ENCODE peak calls at places on chromosomes 16 and 17, in eight cellular contexts. One of them, this sample, is unnamed.

GRCh38 chr16:65268331-65268730 is 146.5 kb upstream of the CDH11 start:
- DNase-seq in stomach: no peak
- DNase-seq in H1: no peak
- DNase-seq in cardiac muscle cell: peak; percentile 9
- DNase-seq in heart left ventricle: no peak
- DNase-seq in gastrocnemius medialis: no peak
- DNase-seq in GM23248: no peak
- DNase-seq in brain microvascular endothelial cell: peak; percentile 73
- DNase-seq in this sample: no peak

GRCh38 chr16:55204094-55204493 is 119.9 kb upstream of the IRX6 start:
- DNase-seq in heart left ventricle: no peak
- DNase-seq in GM23248: no peak
- DNase-seq in cardiac muscle cell: no peak
- DNase-seq in brain microvascular endothelial cell: no peak
- DNase-seq in H1: no peak
- DNase-seq in gastrocnemius medialis: no peak
- DNase-seq in stomach: no peak
- DNase-seq in this sample: no peak

GRCh38 chr16:66364117-66364958 is 2.2 kb upstream of the CDH5 start:
- DNase-seq in gastrocnemius medialis: peak; percentile 46
- DNase-seq in brain microvascular endothelial cell: no peak
- DNase-seq in cardiac muscle cell: peak; percentile 85
- DNase-seq in H1: no peak
- DNase-seq in heart left ventricle: peak; percentile 76
- DNase-seq in GM23248: peak; percentile 62
- DNase-seq in stomach: no peak
- DNase-seq in this sample: peak; percentile 78

GRCh38 chr16:12573300-12573699 is 230.4 kb downstream of the CPPED1 start:
- DNase-seq in H1: no peak
- DNase-seq in stomach: no peak
- DNase-seq in brain microvascular endothelial cell: no peak
- DNase-seq in heart left ventricle: no peak
- DNase-seq in cardiac muscle cell: no peak
- DNase-seq in gastrocnemius medialis: no peak
- DNase-seq in GM23248: no peak
- DNase-seq in this sample: no peak

GRCh38 chr16:10180771-10181163 is 1.5 kb downstream of the GRIN2A start:
- DNase-seq in stomach: no peak
- DNase-seq in GM23248: peak; percentile 39
- DNase-seq in gastrocnemius medialis: no peak
- DNase-seq in brain microvascular endothelial cell: no peak
- DNase-seq in cardiac muscle cell: peak; percentile 4
- DNase-seq in H1: peak; percentile 93
- DNase-seq in heart left ventricle: peak; percentile 46
- DNase-seq in this sample: peak; percentile 89

GRCh38 chr17:8019161-8019560 is 16.7 kb downstream of the GUCY2D start:
- DNase-seq in gastrocnemius medialis: no peak
- DNase-seq in cardiac muscle cell: no peak
- DNase-seq in brain microvascular endothelial cell: no peak
- DNase-seq in heart left ventricle: no peak
- DNase-seq in H1: no peak
- DNase-seq in GM23248: no peak
- DNase-seq in stomach: no peak
- DNase-seq in this sample: peak; percentile 94

GRCh38 chr17:32487460-32488176 is 825 bp downstream of the CDK5R1 start:
- DNase-seq in GM23248: peak; percentile 43
- DNase-seq in cardiac muscle cell: peak; percentile 13
- DNase-seq in heart left ventricle: peak; percentile 34
- DNase-seq in H1: no peak
- DNase-seq in gastrocnemius medialis: no peak
- DNase-seq in brain microvascular endothelial cell: no peak
- DNase-seq in stomach: no peak
- DNase-seq in this sample: peak; percentile 40

GRCh38 chr17:81878294-81878693 is 7.2 kb upstream of the ARHGDIA start:
- DNase-seq in gastrocnemius medialis: no peak
- DNase-seq in cardiac muscle cell: no peak
- DNase-seq in GM23248: no peak
- DNase-seq in brain microvascular endothelial cell: no peak
- DNase-seq in H1: no peak
- DNase-seq in stomach: no peak
- DNase-seq in heart left ventricle: no peak
- DNase-seq in this sample: no peak

GRCh38 chr17:68567035-68567434 is 34.1 kb downstream of the FAM20A start:
- DNase-seq in gastrocnemius medialis: no peak
- DNase-seq in H1: no peak
- DNase-seq in cardiac muscle cell: no peak
- DNase-seq in GM23248: no peak
- DNase-seq in stomach: no peak
- DNase-seq in brain microvascular endothelial cell: no peak
- DNase-seq in heart left ventricle: no peak
- DNase-seq in this sample: no peak

GRCh38 chr17:74731347-74731605 is 5.8 kb upstream of the RAB37 start:
- DNase-seq in gastrocnemius medialis: no peak
- DNase-seq in cardiac muscle cell: no peak
- DNase-seq in heart left ventricle: no peak
- DNase-seq in H1: no peak
- DNase-seq in stomach: no peak
- DNase-seq in brain microvascular endothelial cell: no peak
- DNase-seq in GM23248: no peak
- DNase-seq in this sample: no peak

GRCh38 chr17:55038291-55038690 is 69.7 kb downstream of the STXBP4 start:
- DNase-seq in heart left ventricle: no peak
- DNase-seq in brain microvascular endothelial cell: no peak
- DNase-seq in cardiac muscle cell: no peak
- DNase-seq in gastrocnemius medialis: no peak
- DNase-seq in GM23248: peak; percentile 1
- DNase-seq in stomach: no peak
- DNase-seq in H1: no peak
- DNase-seq in this sample: no peak

GRCh38 chr17:43927101-43927935 is 15.0 kb downstream of the PPY start:
- DNase-seq in gastrocnemius medialis: peak; percentile 47
- DNase-seq in H1: no peak
- DNase-seq in GM23248: peak; percentile 36
- DNase-seq in cardiac muscle cell: no peak
- DNase-seq in stomach: peak; percentile 27
- DNase-seq in heart left ventricle: peak; percentile 50
- DNase-seq in brain microvascular endothelial cell: no peak
- DNase-seq in this sample: peak; percentile 63

GRCh38 chr17:43928606-43929005 is 13.7 kb downstream of the PPY start:
- DNase-seq in cardiac muscle cell: no peak
- DNase-seq in H1: no peak
- DNase-seq in GM23248: no peak
- DNase-seq in stomach: no peak
- DNase-seq in gastrocnemius medialis: no peak
- DNase-seq in brain microvascular endothelial cell: no peak
- DNase-seq in heart left ventricle: no peak
- DNase-seq in this sample: no peak

GRCh38 chr17:43920500-43921095 is 13.3 kb upstream of the MPP2 start:
- DNase-seq in stomach: no peak
- DNase-seq in brain microvascular endothelial cell: no peak
- DNase-seq in GM23248: no peak
- DNase-seq in H1: no peak
- DNase-seq in cardiac muscle cell: no peak
- DNase-seq in heart left ventricle: no peak
- DNase-seq in gastrocnemius medialis: no peak
- DNase-seq in this sample: no peak

DNA sequence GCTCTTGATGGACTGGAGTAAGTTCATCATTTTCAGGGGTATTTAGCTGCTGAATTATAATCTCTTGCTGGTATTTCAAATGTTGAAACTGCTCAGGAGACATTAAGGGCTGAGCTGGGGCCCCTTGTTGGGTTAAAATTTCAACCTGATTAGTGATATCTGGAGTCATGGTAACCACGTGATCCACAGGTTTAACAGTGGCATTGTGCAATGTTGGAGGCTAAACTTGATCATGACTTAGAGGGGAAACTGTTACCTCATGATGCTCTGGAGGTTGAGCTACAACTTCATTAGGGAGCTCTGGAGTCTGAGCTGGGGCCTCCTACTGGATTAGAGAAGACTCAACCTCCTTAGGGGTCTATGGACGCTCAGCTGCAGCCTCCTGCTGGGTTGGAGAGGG is 17.2 kb upstream of the MPP2 start:
- DNase-seq in gastrocnemius medialis: no peak
- DNase-seq in stomach: no peak
- DNase-seq in brain microvascular endothelial cell: no peak
- DNase-seq in GM23248: no peak
- DNase-seq in cardiac muscle cell: no peak
- DNase-seq in heart left ventricle: no peak
- DNase-seq in H1: no peak
- DNase-seq in this sample: no peak
- H3K27me3 ChIP-seq in gastrocnemius medialis: peaks cover 4% of the 10 kb centered on the region
- H3K27me3 ChIP-seq in stomach: peaks cover 68% of the 10 kb centered on the region
- H3K27me3 ChIP-seq in brain microvascular endothelial cell: peaks cover 21% of the 10 kb centered on the region
- H3K27me3 ChIP-seq in GM23248: peaks cover 24% of the 10 kb centered on the region
- H3K27me3 ChIP-seq in cardiac muscle cell: peaks cover 22% of the 10 kb centered on the region
- H3K27me3 ChIP-seq in heart left ventricle: peaks cover 10% of the 10 kb centered on the region
- H3K27me3 ChIP-seq in H1: peaks cover 3% of the 10 kb centered on the region
- H3K27me3 ChIP-seq in this sample: peaks cover 63% of the 10 kb centered on the region

DNA sequence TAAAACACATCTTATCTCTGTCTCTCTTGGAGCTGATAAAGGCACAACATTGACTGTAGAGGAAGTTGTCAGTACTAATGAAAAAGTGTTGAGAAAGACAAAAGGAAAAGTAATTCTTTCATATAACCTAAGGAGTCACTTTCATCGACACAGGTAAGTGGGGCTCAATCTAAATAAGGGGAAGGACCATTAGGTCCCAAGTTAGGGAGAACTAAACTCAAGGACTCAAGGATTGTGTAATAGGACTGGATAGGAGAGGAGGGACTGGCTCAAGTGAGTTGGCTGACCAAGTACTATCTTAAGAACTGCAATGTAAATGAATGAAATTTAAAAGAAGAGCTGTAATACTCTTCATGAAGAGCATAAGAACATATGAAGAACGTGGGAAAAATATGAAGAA is 55.7 kb downstream of the GRB7 start:
- DNase-seq in gastrocnemius medialis: no peak
- DNase-seq in brain microvascular endothelial cell: no peak
- DNase-seq in stomach: no peak
- DNase-seq in H1: no peak
- DNase-seq in cardiac muscle cell: no peak
- DNase-seq in heart left ventricle: no peak
- DNase-seq in GM23248: no peak
- DNase-seq in this sample: no peak
- H3K4me3 ChIP-seq in gastrocnemius medialis: no peak overlapping the region
- H3K4me3 ChIP-seq in brain microvascular endothelial cell: no peak overlapping the region
- H3K4me3 ChIP-seq in stomach: no peak overlapping the region
- H3K4me3 ChIP-seq in H1: no peak overlapping the region
- H3K4me3 ChIP-seq in cardiac muscle cell: no peak overlapping the region
- H3K4me3 ChIP-seq in heart left ventricle: no peak overlapping the region
- H3K4me3 ChIP-seq in GM23248: no peak overlapping the region
- H3K4me3 ChIP-seq in this sample: no peak overlapping the region

DNA sequence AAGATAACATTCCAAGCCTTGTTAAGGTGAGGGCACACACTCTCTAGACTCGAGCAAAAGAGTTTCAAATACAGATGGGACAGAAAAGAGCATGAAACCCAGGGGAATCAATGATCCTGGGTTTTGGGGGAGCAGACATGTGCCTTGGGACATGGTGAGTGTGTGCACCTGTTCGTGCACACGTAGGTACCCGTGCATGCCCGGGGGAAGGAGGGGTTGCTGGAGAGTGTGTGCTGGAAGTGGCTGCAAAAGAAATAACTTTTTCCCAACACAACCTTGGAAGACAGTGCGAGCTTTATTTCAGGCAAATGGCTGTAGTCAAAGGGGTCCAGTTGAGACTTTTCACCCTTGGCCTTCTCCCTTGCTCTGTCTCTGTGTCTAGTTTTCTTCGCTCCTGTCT is 62.6 kb downstream of the C16orf78 start:
- DNase-seq in stomach: no peak
- DNase-seq in H1: no peak
- DNase-seq in cardiac muscle cell: no peak
- DNase-seq in brain microvascular endothelial cell: no peak
- DNase-seq in heart left ventricle: no peak
- DNase-seq in gastrocnemius medialis: no peak
- DNase-seq in GM23248: no peak
- DNase-seq in this sample: no peak
- H3K27me3 ChIP-seq in stomach: peaks cover 26% of the 10 kb centered on the region
- H3K27me3 ChIP-seq in H1: no peaks in the 10 kb centered on the region
- H3K27me3 ChIP-seq in cardiac muscle cell: peaks cover 3% of the 10 kb centered on the region
- H3K27me3 ChIP-seq in brain microvascular endothelial cell: no peaks in the 10 kb centered on the region
- H3K27me3 ChIP-seq in heart left ventricle: no peaks in the 10 kb centered on the region
- H3K27me3 ChIP-seq in gastrocnemius medialis: peaks cover 4% of the 10 kb centered on the region
- H3K27me3 ChIP-seq in GM23248: no peaks in the 10 kb centered on the region
- H3K27me3 ChIP-seq in this sample: no peaks in the 10 kb centered on the region

DNA sequence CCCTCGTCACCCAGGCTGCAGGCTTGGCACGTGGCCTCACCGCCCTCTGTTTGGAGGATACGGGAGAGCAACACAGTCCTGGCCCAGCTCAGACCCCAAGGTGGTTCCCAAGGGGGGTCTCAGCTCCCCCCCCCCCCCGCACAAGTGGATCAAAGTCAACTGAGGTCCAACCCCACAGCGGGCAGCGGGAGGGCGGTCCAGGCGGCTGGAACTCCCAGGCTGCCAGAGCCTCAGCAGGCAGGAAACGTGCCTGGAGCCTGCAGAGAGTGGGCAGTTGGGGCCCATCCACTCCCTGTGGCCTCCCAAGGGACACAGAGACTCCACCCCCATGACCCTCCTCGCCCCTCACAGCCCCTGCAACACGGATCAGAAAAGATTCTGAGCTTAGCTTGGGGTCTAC is 36.7 kb downstream of the PIEZO1 start:
- DNase-seq in gastrocnemius medialis: no peak
- DNase-seq in heart left ventricle: no peak
- DNase-seq in cardiac muscle cell: no peak
- DNase-seq in brain microvascular endothelial cell: no peak
- DNase-seq in stomach: no peak
- DNase-seq in GM23248: no peak
- DNase-seq in H1: no peak
- DNase-seq in this sample: no peak
- H3K4me3 ChIP-seq in gastrocnemius medialis: no peak overlapping the region
- H3K4me3 ChIP-seq in heart left ventricle: no peak overlapping the region
- H3K4me3 ChIP-seq in cardiac muscle cell: no peak overlapping the region
- H3K4me3 ChIP-seq in brain microvascular endothelial cell: no peak overlapping the region
- H3K4me3 ChIP-seq in stomach: no peak overlapping the region
- H3K4me3 ChIP-seq in GM23248: no peak overlapping the region
- H3K4me3 ChIP-seq in H1: no peak overlapping the region
- H3K4me3 ChIP-seq in this sample: no peak overlapping the region

DNA sequence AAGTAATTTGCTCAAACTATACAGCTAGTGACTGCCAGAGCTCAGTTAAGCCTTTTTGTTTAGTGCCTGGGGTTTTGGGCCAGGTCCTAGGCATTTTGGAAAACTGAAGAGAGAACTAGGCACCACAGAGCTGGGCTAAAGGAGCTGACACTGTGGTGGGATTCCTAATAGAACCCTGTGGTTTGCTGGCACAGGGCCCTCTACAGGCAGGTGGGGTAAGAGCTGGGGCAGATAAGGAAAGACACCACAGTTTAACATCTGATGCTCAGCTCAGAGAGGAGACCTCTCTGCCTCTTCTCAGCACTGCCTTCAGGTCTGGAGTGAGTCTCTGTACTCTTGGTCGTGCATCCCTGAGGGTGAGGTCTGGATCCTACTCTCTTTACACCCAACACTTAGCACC is 121.2 kb downstream of the SNX11 start:
- DNase-seq in heart left ventricle: no peak
- DNase-seq in stomach: no peak
- DNase-seq in brain microvascular endothelial cell: no peak
- DNase-seq in H1: peak; percentile 60
- DNase-seq in cardiac muscle cell: no peak
- DNase-seq in gastrocnemius medialis: no peak
- DNase-seq in GM23248: no peak
- DNase-seq in this sample: peak; percentile 22
- H3K27me3 ChIP-seq in heart left ventricle: no peaks in the 10 kb centered on the region
- H3K27me3 ChIP-seq in stomach: no peaks in the 10 kb centered on the region
- H3K27me3 ChIP-seq in brain microvascular endothelial cell: no peaks in the 10 kb centered on the region
- H3K27me3 ChIP-seq in H1: peaks cover 2% of the 10 kb centered on the region
- H3K27me3 ChIP-seq in cardiac muscle cell: peaks cover 85% of the 10 kb centered on the region
- H3K27me3 ChIP-seq in gastrocnemius medialis: peaks cover 2% of the 10 kb centered on the region
- H3K27me3 ChIP-seq in GM23248: peaks cover 30% of the 10 kb centered on the region
- H3K27me3 ChIP-seq in this sample: no peaks in the 10 kb centered on the region